ENCODE peak calls at places on chromosomes 16 and 17, in nine cellular contexts. J is fibroblast of mammary gland; B is transverse colon; C is activated CD8-positive, alpha-beta memory T cell treated with anti-CD3 and anti-CD28 coated beads for 48 hours; R is retina; O is GM23248; W is choroid plexus epithelial cell; G is effector memory CD4-positive, alpha-beta T cell; S is CD4-positive, CD25-positive, alpha-beta regulatory T cell. T is an unnamed sample.

GRCh38 chr16:88686439-88687253 is at the start of gene SNAI3:
- DNase-seq in J (peak), B (peak), C (peak), R (peak), O (peak), W (peak), G (peak), S (peak), T (peak)

GRCh38 chr16:57091990-57092785 is at the start of gene CPNE2:
- DNase-seq in J (peak), B (peak), C (no peak), R (peak), O (peak), W (peak), G (no peak), S (peak), T (no peak)

GRCh38 chr17:10127819-10128375 is 70.5 kb downstream of the GAS7 start:
- DNase-seq in J (peak), B (peak), C (no peak), R (peak), O (peak), W (peak), G (no peak), S (no peak), T (no peak)

GRCh38 chr17:15744091-15744676 is 12.1 kb downstream of the TBC1D26 start:
- DNase-seq in J (no peak), B (no peak), C (no peak), R (no peak), O (no peak), W (no peak), G (no peak), S (no peak), T (no peak)

GRCh38 chr16:12456355-12456754 is 347.3 kb downstream of the CPPED1 start:
- DNase-seq in J (no peak), B (no peak), C (no peak), R (no peak), O (no peak), W (no peak), G (no peak), S (no peak), T (no peak)

GRCh38 chr16:29708917-29709600 is 30.1 kb downstream of the QPRT start:
- DNase-seq in J (no peak), B (no peak), C (no peak), R (no peak), O (no peak), W (no peak), G (no peak), S (no peak), T (no peak)

GRCh38 chr17:43570518-43570928 is 24.4 kb upstream of the ETV4 start:
- DNase-seq in J (peak), B (no peak), C (no peak), R (no peak), O (peak), W (no peak), G (no peak), S (no peak), T (no peak)

GRCh38 chr16:19094542-19095365 is 19.0 kb upstream of the ITPRIPL2 start:
- DNase-seq in J (no peak), B (peak), C (no peak), R (no peak), O (peak), W (peak), G (no peak), S (no peak), T (no peak)

GRCh38 chr17:6421700-6422604 is 13.0 kb downstream of the AIPL1 start:
- DNase-seq in J (peak), B (peak), C (peak), R (peak), O (peak), W (peak), G (peak), S (peak), T (no peak)

GRCh38 chr17:81518785-81519283 is 6.2 kb upstream of the ACTG1 start:
- DNase-seq in J (no peak), B (peak), C (no peak), R (no peak), O (peak), W (no peak), G (no peak), S (no peak), T (no peak)

GRCh38 chr16:81278526-81278925 is 36.2 kb upstream of the GAN start:
- DNase-seq in J (no peak), B (no peak), C (no peak), R (no peak), O (no peak), W (no peak), G (no peak), S (no peak), T (no peak)

GRCh38 chr16:22007509-22008214 is at the start of gene MOSMO:
- DNase-seq in J (peak), B (peak), C (peak), R (peak), O (peak), W (peak), G (peak), S (peak), T (no peak)

GRCh38 chr17:17648762-17649161 is 32.5 kb upstream of the RAI1 start:
- DNase-seq in J (peak), B (no peak), C (no peak), R (no peak), O (peak), W (no peak), G (no peak), S (no peak), T (no peak)

GRCh38 chr17:43966276-43966675 is 12.5 kb upstream of the PYY start:
- DNase-seq in J (no peak), B (no peak), C (no peak), R (no peak), O (no peak), W (no peak), G (no peak), S (no peak), T (no peak)

GRCh38 chr16:66523861-66524354 is 26.0 kb downstream of the TK2 start:
- DNase-seq in J (no peak), B (peak), C (no peak), R (no peak), O (no peak), W (no peak), G (peak), S (peak), T (no peak)

T was measured in cortex of kidney.